ENCODE peak calls at places on chromosomes 1 and 21, in six cellular contexts. One of them, this sample, is unnamed.

GRCh38 chr1:3321559-3322439 is 132.7 kb upstream of the ARHGEF16 start:
- DNase-seq in ovary: no peak
- DNase-seq in HepG2: no peak
- DNase-seq in aorta: no peak
- DNase-seq in tibial nerve: no peak
- DNase-seq in mucosa of descending colon: no peak
- DNase-seq in this sample: no peak

GRCh38 chr1:91736146-91736998 is 149.6 kb downstream of the TGFBR3 start:
- DNase-seq in ovary: peak
- DNase-seq in HepG2: peak
- DNase-seq in aorta: no peak
- DNase-seq in tibial nerve: no peak
- DNase-seq in mucosa of descending colon: peak
- DNase-seq in this sample: no peak

GRCh38 chr1:6130596-6130995 is 49.5 kb downstream of the CHD5 start:
- DNase-seq in ovary: no peak
- DNase-seq in HepG2: no peak
- DNase-seq in aorta: no peak
- DNase-seq in tibial nerve: no peak
- DNase-seq in mucosa of descending colon: no peak
- DNase-seq in this sample: no peak

GRCh38 chr1:147837129-147837776 is 65.3 kb upstream of the GJA8 start:
- DNase-seq in ovary: no peak
- DNase-seq in HepG2: no peak
- DNase-seq in aorta: no peak
- DNase-seq in tibial nerve: no peak
- DNase-seq in mucosa of descending colon: no peak
- DNase-seq in this sample: no peak

GRCh38 chr1:234845097-234845660 is 235.2 kb upstream of the IRF2BP2 start:
- DNase-seq in ovary: no peak
- DNase-seq in HepG2: no peak
- DNase-seq in aorta: no peak
- DNase-seq in tibial nerve: no peak
- DNase-seq in mucosa of descending colon: no peak
- DNase-seq in this sample: peak

GRCh38 chr1:2108213-2108876 is 58.1 kb downstream of the PRKCZ start:
- DNase-seq in ovary: no peak
- DNase-seq in HepG2: peak
- DNase-seq in aorta: peak
- DNase-seq in tibial nerve: no peak
- DNase-seq in mucosa of descending colon: no peak
- DNase-seq in this sample: no peak

GRCh38 chr1:27864264-27864895 is 8.0 kb upstream of the THEMIS2 start:
- DNase-seq in ovary: no peak
- DNase-seq in HepG2: no peak
- DNase-seq in aorta: no peak
- DNase-seq in tibial nerve: no peak
- DNase-seq in mucosa of descending colon: no peak
- DNase-seq in this sample: no peak

GRCh38 chr1:147391114-147391513 is 148.6 kb downstream of the CHD1L start:
- DNase-seq in ovary: no peak
- DNase-seq in HepG2: no peak
- DNase-seq in aorta: no peak
- DNase-seq in tibial nerve: no peak
- DNase-seq in mucosa of descending colon: no peak
- DNase-seq in this sample: no peak

GRCh38 chr1:248856176-248856575 is 2.7 kb downstream of the ZNF692 start:
- DNase-seq in ovary: no peak
- DNase-seq in HepG2: no peak
- DNase-seq in aorta: no peak
- DNase-seq in tibial nerve: no peak
- DNase-seq in mucosa of descending colon: no peak
- DNase-seq in this sample: no peak

GRCh38 chr21:31624961-31625491 is 34.5 kb upstream of the SOD1 start:
- DNase-seq in ovary: no peak
- DNase-seq in HepG2: peak
- DNase-seq in aorta: no peak
- DNase-seq in tibial nerve: no peak
- DNase-seq in mucosa of descending colon: no peak
- DNase-seq in this sample: no peak

GRCh38 chr1:205344010-205344808 is 12.5 kb downstream of the KLHDC8A start:
- DNase-seq in ovary: no peak
- DNase-seq in HepG2: peak
- DNase-seq in aorta: peak
- DNase-seq in tibial nerve: no peak
- DNase-seq in mucosa of descending colon: peak
- DNase-seq in this sample: peak

GRCh38 chr21:37237346-37237745 is 29.8 kb downstream of the VPS26C start:
- DNase-seq in ovary: no peak
- DNase-seq in HepG2: no peak
- DNase-seq in aorta: no peak
- DNase-seq in tibial nerve: no peak
- DNase-seq in mucosa of descending colon: no peak
- DNase-seq in this sample: no peak

GRCh38 chr1:22039594-22040347 is 12.7 kb upstream of the CDC42 start:
- DNase-seq in ovary: peak
- DNase-seq in HepG2: no peak
- DNase-seq in aorta: peak
- DNase-seq in tibial nerve: no peak
- DNase-seq in mucosa of descending colon: peak
- DNase-seq in this sample: peak

GRCh38 chr1:221720545-221720944 is 21.3 kb downstream of the DUSP10 start:
- DNase-seq in ovary: no peak
- DNase-seq in HepG2: no peak
- DNase-seq in aorta: no peak
- DNase-seq in tibial nerve: no peak
- DNase-seq in mucosa of descending colon: no peak
- DNase-seq in this sample: no peak

GRCh38 chr1:183234660-183235476 is 48.8 kb downstream of the LAMC2 start:
- DNase-seq in ovary: peak
- DNase-seq in HepG2: peak
- DNase-seq in aorta: no peak
- DNase-seq in tibial nerve: peak
- DNase-seq in mucosa of descending colon: peak
- DNase-seq in this sample: no peak

GRCh38 chr1:36652011-36652410 is 169.3 kb upstream of the CSF3R start:
- DNase-seq in ovary: no peak
- DNase-seq in HepG2: no peak
- DNase-seq in aorta: peak
- DNase-seq in tibial nerve: no peak
- DNase-seq in mucosa of descending colon: no peak
- DNase-seq in this sample: no peak

GRCh38 chr1:210689741-210690635 is 361.3 kb downstream of the HHAT start:
- DNase-seq in ovary: no peak
- DNase-seq in HepG2: no peak
- DNase-seq in aorta: no peak
- DNase-seq in tibial nerve: no peak
- DNase-seq in mucosa of descending colon: no peak
- DNase-seq in this sample: no peak

GRCh38 chr1:39852214-39852791 is 31.0 kb downstream of the TRIT1 start:
- DNase-seq in ovary: no peak
- DNase-seq in HepG2: peak
- DNase-seq in aorta: no peak
- DNase-seq in tibial nerve: no peak
- DNase-seq in mucosa of descending colon: no peak
- DNase-seq in this sample: peak

GRCh38 chr1:10980094-10980577 is 32.3 kb upstream of the TARDBP start:
- DNase-seq in ovary: no peak
- DNase-seq in HepG2: peak
- DNase-seq in aorta: peak
- DNase-seq in tibial nerve: peak
- DNase-seq in mucosa of descending colon: peak
- DNase-seq in this sample: peak

GRCh38 chr1:241847796-241848668 is at the start of gene EXO1:
- DNase-seq in ovary: peak
- DNase-seq in HepG2: peak
- DNase-seq in aorta: peak
- DNase-seq in tibial nerve: peak
- DNase-seq in mucosa of descending colon: peak
- DNase-seq in this sample: peak

GRCh38 chr1:209884249-209884648 is 53.8 kb upstream of the SYT14 start:
- DNase-seq in ovary: no peak
- DNase-seq in HepG2: no peak
- DNase-seq in aorta: no peak
- DNase-seq in tibial nerve: no peak
- DNase-seq in mucosa of descending colon: no peak
- DNase-seq in this sample: no peak

GRCh38 chr1:109904105-109904817 is 6.4 kb upstream of the CSF1 start:
- DNase-seq in ovary: no peak
- DNase-seq in HepG2: peak
- DNase-seq in aorta: no peak
- DNase-seq in tibial nerve: no peak
- DNase-seq in mucosa of descending colon: no peak
- DNase-seq in this sample: no peak

GRCh38 chr1:235415008-235415904 is 48.0 kb downstream of the TBCE start:
- DNase-seq in ovary: peak
- DNase-seq in HepG2: peak
- DNase-seq in aorta: no peak
- DNase-seq in tibial nerve: peak
- DNase-seq in mucosa of descending colon: peak
- DNase-seq in this sample: peak

GRCh38 chr1:184022651-184023050 is 14.9 kb downstream of the COLGALT2 start:
- DNase-seq in ovary: no peak
- DNase-seq in HepG2: no peak
- DNase-seq in aorta: no peak
- DNase-seq in tibial nerve: no peak
- DNase-seq in mucosa of descending colon: no peak
- DNase-seq in this sample: no peak

GRCh38 chr1:2864203-2864905 is 62.9 kb upstream of the TTC34 start:
- DNase-seq in ovary: no peak
- DNase-seq in HepG2: no peak
- DNase-seq in aorta: no peak
- DNase-seq in tibial nerve: no peak
- DNase-seq in mucosa of descending colon: no peak
- DNase-seq in this sample: no peak

GRCh38 chr1:90476994-90477393 is 240.1 kb downstream of the BARHL2 start:
- DNase-seq in ovary: no peak
- DNase-seq in HepG2: no peak
- DNase-seq in aorta: no peak
- DNase-seq in tibial nerve: no peak
- DNase-seq in mucosa of descending colon: no peak
- DNase-seq in this sample: no peak

GRCh38 chr1:205604825-205605544 is 26.8 kb downstream of the ELK4 start:
- DNase-seq in ovary: no peak
- DNase-seq in HepG2: no peak
- DNase-seq in aorta: no peak
- DNase-seq in tibial nerve: no peak
- DNase-seq in mucosa of descending colon: no peak
- DNase-seq in this sample: no peak

GRCh38 chr1:81044708-81045107 is 756.0 kb upstream of the ADGRL2 start:
- DNase-seq in ovary: no peak
- DNase-seq in HepG2: no peak
- DNase-seq in aorta: no peak
- DNase-seq in tibial nerve: no peak
- DNase-seq in mucosa of descending colon: no peak
- DNase-seq in this sample: no peak

GRCh38 chr1:167492509-167492910 is 25.8 kb downstream of the CD247 start:
- DNase-seq in ovary: no peak
- DNase-seq in HepG2: no peak
- DNase-seq in aorta: no peak
- DNase-seq in tibial nerve: no peak
- DNase-seq in mucosa of descending colon: no peak
- DNase-seq in this sample: no peak

GRCh38 chr1:219772265-219773036 is 155.9 kb downstream of the SLC30A10 start:
- DNase-seq in ovary: no peak
- DNase-seq in HepG2: no peak
- DNase-seq in aorta: no peak
- DNase-seq in tibial nerve: no peak
- DNase-seq in mucosa of descending colon: no peak
- DNase-seq in this sample: no peak

GRCh38 chr1:246695136-246695535 is 29.1 kb upstream of the SCCPDH start:
- DNase-seq in ovary: no peak
- DNase-seq in HepG2: no peak
- DNase-seq in aorta: no peak
- DNase-seq in tibial nerve: no peak
- DNase-seq in mucosa of descending colon: no peak
- DNase-seq in this sample: peak

GRCh38 chr1:235838021-235838420 is 28.7 kb downstream of the LYST start:
- DNase-seq in ovary: no peak
- DNase-seq in HepG2: no peak
- DNase-seq in aorta: no peak
- DNase-seq in tibial nerve: no peak
- DNase-seq in mucosa of descending colon: no peak
- DNase-seq in this sample: peak

GRCh38 chr1:78586572-78586971 is 33.7 kb upstream of the IFI44L start:
- DNase-seq in ovary: no peak
- DNase-seq in HepG2: no peak
- DNase-seq in aorta: no peak
- DNase-seq in tibial nerve: no peak
- DNase-seq in mucosa of descending colon: no peak
- DNase-seq in this sample: no peak

GRCh38 chr1:218209351-218209861 is 75.7 kb upstream of the RRP15 start:
- DNase-seq in ovary: no peak
- DNase-seq in HepG2: no peak
- DNase-seq in aorta: no peak
- DNase-seq in tibial nerve: no peak
- DNase-seq in mucosa of descending colon: no peak
- DNase-seq in this sample: no peak
- H3K4me3 ChIP-seq in ovary: no peak
- H3K4me3 ChIP-seq in HepG2: no peak
- H3K4me3 ChIP-seq in aorta: no peak
- H3K4me3 ChIP-seq in tibial nerve: no peak
- H3K4me3 ChIP-seq in mucosa of descending colon: no peak
- H3K4me3 ChIP-seq in this sample: no peak

DNA sequence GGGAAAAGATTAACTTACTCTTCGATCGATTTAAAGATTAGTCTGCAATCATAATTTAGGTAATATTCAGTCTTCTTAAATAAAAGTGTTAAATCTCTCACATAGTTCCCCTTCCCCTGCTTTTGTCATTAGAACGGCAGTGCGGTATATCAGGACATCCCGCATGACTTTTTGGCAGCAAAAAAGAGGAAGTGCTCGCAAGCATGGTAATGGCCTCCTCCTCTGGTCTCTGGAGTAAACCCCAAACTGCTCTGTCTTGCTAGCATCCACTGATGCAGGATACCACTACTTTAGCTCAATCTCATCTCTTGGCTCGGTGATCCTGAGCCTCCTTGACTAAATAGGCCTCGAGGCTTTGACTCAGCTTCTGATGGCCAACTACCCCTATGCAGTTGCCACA is 78.7 kb upstream of the VAV3 start:
- DNase-seq in ovary: no peak
- DNase-seq in HepG2: no peak
- DNase-seq in aorta: no peak
- DNase-seq in tibial nerve: no peak
- DNase-seq in mucosa of descending colon: no peak
- DNase-seq in this sample: no peak
- H3K4me3 ChIP-seq in ovary: no peak
- H3K4me3 ChIP-seq in HepG2: no peak
- H3K4me3 ChIP-seq in aorta: no peak
- H3K4me3 ChIP-seq in tibial nerve: no peak
- H3K4me3 ChIP-seq in mucosa of descending colon: no peak
- H3K4me3 ChIP-seq in this sample: no peak

GRCh38 chr1:204196068-204196795 is at the start of gene KISS1:
- DNase-seq in ovary: no peak
- DNase-seq in HepG2: no peak
- DNase-seq in aorta: no peak
- DNase-seq in tibial nerve: no peak
- DNase-seq in mucosa of descending colon: no peak
- DNase-seq in this sample: no peak
- H3K4me3 ChIP-seq in ovary: no peak
- H3K4me3 ChIP-seq in HepG2: no peak
- H3K4me3 ChIP-seq in aorta: no peak
- H3K4me3 ChIP-seq in tibial nerve: no peak
- H3K4me3 ChIP-seq in mucosa of descending colon: no peak
- H3K4me3 ChIP-seq in this sample: no peak

GRCh38 chr1:237093706-237094105 is 51.7 kb downstream of the RYR2 start:
- DNase-seq in ovary: no peak
- DNase-seq in HepG2: no peak
- DNase-seq in aorta: no peak
- DNase-seq in tibial nerve: no peak
- DNase-seq in mucosa of descending colon: no peak
- DNase-seq in this sample: no peak
- H3K4me3 ChIP-seq in ovary: no peak
- H3K4me3 ChIP-seq in HepG2: no peak
- H3K4me3 ChIP-seq in aorta: no peak
- H3K4me3 ChIP-seq in tibial nerve: no peak
- H3K4me3 ChIP-seq in mucosa of descending colon: no peak
- H3K4me3 ChIP-seq in this sample: no peak